ENCODE peak calls at places on chromosomes 16 and 17, in five cellular contexts. U is astrocyte of the cerebellum, P is neuronal stem cell, B is activated gamma-delta T cell treated with Interleukin-2 at 50 U/mL for 16 hours, C is HL-60. S is an unnamed sample.

GRCh38 chr17:81987161-81987770 is 9.8 kb downstream of the ASPSCR1 start:
- DNase-seq in U (no peak), P (no peak), B (no peak), C (no peak), S (no peak)

GRCh38 chr16:62225675-62226074 is 189.4 kb upstream of the CDH8 start:
- DNase-seq in U (peak), P (peak), B (no peak), C (peak), S (peak)

GRCh38 chr16:74608381-74608780 is 1.5 kb upstream of the GLG1 start:
- DNase-seq in U (no peak), P (no peak), B (no peak), C (no peak), S (no peak)

GRCh38 chr17:74212262-74212912 is 984 bp upstream of the TTYH2 start:
- DNase-seq in U (no peak), P (no peak), B (no peak), C (no peak), S (peak)

GRCh38 chr16:19375561-19376158 is 42.0 kb upstream of the TMC5 start:
- DNase-seq in U (peak), P (peak), B (no peak), C (no peak), S (peak)

GRCh38 chr17:74981318-74981978 is 6.0 kb upstream of the CDR2L start:
- DNase-seq in U (no peak), P (no peak), B (no peak), C (no peak), S (no peak)

GRCh38 chr16:67092227-67092626 is 17.5 kb upstream of the PHAF1 start:
- DNase-seq in U (no peak), P (no peak), B (no peak), C (no peak), S (no peak)

GRCh38 chr17:82846061-82846691 is 6.4 kb upstream of the ZNF750 start:
- DNase-seq in U (no peak), P (no peak), B (no peak), C (no peak), S (no peak)